ENCODE peak calls at places on chromosome 16, in five cellular contexts. R, O, D, G and Y are unnamed samples.

GRCh38 chr16:84483882-84484565 is 20.4 kb downstream of the MEAK7 start:
- DNase-seq in R (no peak), O (no peak), D (peak), G (no peak), Y (no peak)

GRCh38 chr16:50718061-50718760 is 23.7 kb upstream of the CYLD start:
- DNase-seq in R (peak), O (no peak), D (no peak), G (no peak), Y (no peak)

GRCh38 chr16:1469693-1470201 is 5.1 kb downstream of the CLCN7 start:
- DNase-seq in R (no peak), O (no peak), D (peak), G (no peak), Y (no peak)

GRCh38 chr16:75679366-75679765 is 2.6 kb upstream of the CPHXL2 start:
- DNase-seq in R (no peak), O (no peak), D (no peak), G (no peak), Y (no peak)

GRCh38 chr16:25110392-25110947 is 1.1 kb upstream of the LCMT1 start:
- DNase-seq in R (no peak), O (no peak), D (no peak), G (no peak), Y (no peak)

GRCh38 chr16:6095414-6095813 is 997.8 kb upstream of the EEF2KMT start:
- DNase-seq in R (no peak), O (no peak), D (no peak), G (no peak), Y (no peak)

GRCh38 chr16:85554791-85555548 is 58.2 kb upstream of the GSE1 start:
- DNase-seq in R (peak), O (peak), D (no peak), G (peak), Y (no peak)

GRCh38 chr16:85132456-85133289 is 20.4 kb upstream of the CIBAR2 start:
- DNase-seq in R (no peak), O (no peak), D (no peak), G (no peak), Y (no peak)

GRCh38 chr16:5143761-5144620 is 46.4 kb upstream of the EEF2KMT start:
- DNase-seq in R (no peak), O (no peak), D (no peak), G (no peak), Y (peak)

GRCh38 chr16:58459344-58460218 is 40.4 kb upstream of the NDRG4 start:
- DNase-seq in R (peak), O (peak), D (no peak), G (no peak), Y (peak)

GRCh38 chr16:83903739-83904138 is 4.8 kb downstream of the MLYCD start:
- DNase-seq in R (peak), O (no peak), D (no peak), G (no peak), Y (no peak)

GRCh38 chr16:66026211-66026610 is 340.3 kb upstream of the CDH5 start:
- DNase-seq in R (no peak), O (no peak), D (peak), G (peak), Y (no peak)

GRCh38 chr16:72877374-72878028 is 170.4 kb downstream of the ZFHX3 start:
- DNase-seq in R (peak), O (peak), D (no peak), G (no peak), Y (peak)

GRCh38 chr16:86951831-86952598 is 365.2 kb downstream of the C16orf95 start:
- DNase-seq in R (peak), O (peak), D (no peak), G (no peak), Y (no peak)

GRCh38 chr16:12805091-12805490 is 1.4 kb upstream of the CPPED1 start:
- DNase-seq in R (no peak), O (no peak), D (no peak), G (no peak), Y (no peak)

GRCh38 chr16:66070140-66070887 is 296.2 kb upstream of the CDH5 start:
- DNase-seq in R (peak), O (no peak), D (no peak), G (no peak), Y (no peak)

GRCh38 chr16:89600427-89600826 is 13.0 kb upstream of the DPEP1 start:
- DNase-seq in R (no peak), O (no peak), D (no peak), G (no peak), Y (no peak)
- TF ChIP-seq MAFK in R (no peak), O (no peak), D (no peak), G (no peak), Y (no peak)

GRCh38 chr16:15874745-15875314 is 13.6 kb downstream of the CEP20 start:
- DNase-seq in R (peak), O (peak), D (peak), G (peak), Y (peak)
- TF ChIP-seq MAFK in R (no peak), O (no peak), D (no peak), G (no peak), Y (no peak)

DNA sequence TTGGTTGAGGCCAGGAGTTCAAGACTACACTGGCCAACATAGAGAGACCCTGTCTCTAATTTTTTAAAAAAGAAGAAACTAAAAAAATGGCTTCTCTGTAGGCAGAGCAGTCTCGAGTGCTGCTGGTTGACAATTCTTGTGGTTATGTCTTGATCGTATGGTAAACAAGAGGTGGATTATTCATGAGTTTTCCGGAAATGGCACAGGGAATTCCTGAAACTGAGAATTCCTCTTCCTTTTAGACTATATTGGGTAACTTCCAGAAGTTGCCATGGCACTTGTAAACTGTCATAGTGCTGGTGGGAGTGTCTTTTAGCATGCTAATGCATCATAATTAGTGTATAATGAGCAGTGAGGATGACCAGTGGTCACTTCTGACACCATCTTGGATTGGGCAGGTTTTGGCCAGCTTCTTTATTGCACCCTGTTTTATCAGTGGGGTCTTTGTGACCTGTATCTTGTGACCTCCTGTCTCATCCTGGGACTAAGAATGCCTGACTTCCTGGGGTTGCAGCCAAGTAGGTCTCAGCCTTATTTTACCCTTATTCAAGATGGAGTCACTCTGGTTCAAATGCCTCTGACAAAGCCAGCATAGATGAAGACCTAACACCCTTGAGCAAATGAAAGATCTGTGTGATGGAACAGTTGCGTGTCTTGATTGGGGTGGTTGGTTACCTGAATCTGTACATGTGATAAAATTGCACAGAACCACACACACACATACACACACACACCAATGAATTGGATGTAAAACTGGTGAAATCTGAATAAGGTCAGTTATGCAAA is 30.2 kb downstream of the BMERB1 start:
- DNase-seq in R (peak), O (no peak), D (no peak), G (no peak), Y (no peak)
- TF ChIP-seq MAFK in R (no peak), O (no peak), D (no peak), G (no peak), Y (no peak)

GRCh38 chr16:15486661-15487060 is 52.3 kb downstream of the BMERB1 start:
- DNase-seq in R (no peak), O (no peak), D (no peak), G (no peak), Y (no peak)

GRCh38 chr16:15483857-15484256 is 49.5 kb downstream of the BMERB1 start:
- DNase-seq in R (no peak), O (no peak), D (no peak), G (no peak), Y (no peak)

GRCh38 chr16:15482748-15483118 is 48.3 kb downstream of the BMERB1 start:
- DNase-seq in R (no peak), O (no peak), D (no peak), G (no peak), Y (no peak)

GRCh38 chr16:15485175-15485574 is 50.8 kb downstream of the BMERB1 start:
- DNase-seq in R (no peak), O (no peak), D (no peak), G (no peak), Y (no peak)

GRCh38 chr16:15484662-15485061 is 50.3 kb downstream of the BMERB1 start:
- DNase-seq in R (peak), O (no peak), D (no peak), G (no peak), Y (peak)
- TF ChIP-seq MAFK in R (no peak), O (no peak), D (no peak), G (no peak), Y (no peak)

GRCh38 chr16:11107781-11108465 is 148.1 kb downstream of the SOCS1 start:
- DNase-seq in R (peak), O (no peak), D (no peak), G (no peak), Y (no peak)
- TF ChIP-seq MAFK in R (no peak), O (no peak), D (no peak), G (no peak), Y (no peak)

DNA sequence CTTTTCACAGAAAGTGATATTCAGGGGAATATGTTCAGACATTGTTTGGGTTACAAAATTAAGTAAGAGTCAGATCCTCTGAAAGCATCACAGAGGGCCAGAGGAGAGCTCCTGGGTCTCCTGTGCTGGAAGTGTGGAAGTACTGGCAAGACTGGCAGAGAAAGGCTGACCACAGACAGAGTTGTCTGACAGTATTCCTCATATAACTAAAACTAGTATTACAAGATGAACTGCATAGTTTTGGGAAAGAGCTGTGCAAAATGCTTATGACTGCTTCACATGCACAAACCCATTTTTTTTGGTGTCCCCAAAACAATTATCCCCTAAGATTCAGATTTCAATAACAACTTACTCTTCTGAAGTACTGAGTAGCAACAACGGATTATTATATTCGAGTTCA is 35.2 kb downstream of the N4BP1 start:
- DNase-seq in R (no peak), O (no peak), D (no peak), G (no peak), Y (no peak)
- TF ChIP-seq MAFK in R (no peak), O (no peak), D (no peak), G (no peak), Y (no peak)

DNA sequence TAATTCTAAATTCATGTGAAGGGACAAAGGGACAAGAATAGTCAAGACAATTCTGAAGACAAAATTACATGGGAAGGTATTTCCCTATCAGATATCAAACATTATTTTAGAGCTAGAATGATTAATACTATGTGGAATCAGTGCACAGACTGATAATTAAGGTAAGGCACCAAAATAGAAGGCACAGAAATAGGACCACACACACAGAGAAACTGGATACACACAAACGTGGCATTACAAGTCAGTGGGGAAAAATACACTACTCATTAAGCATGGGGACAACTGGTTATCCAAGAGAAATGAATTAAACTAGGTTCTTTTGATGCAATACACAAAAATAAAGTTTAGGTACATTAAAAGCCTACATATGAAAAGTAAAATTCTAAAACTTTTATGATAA is 132.8 kb upstream of the NETO2 start:
- DNase-seq in R (no peak), O (no peak), D (no peak), G (no peak), Y (no peak)
- TF ChIP-seq MAFK in R (no peak), O (no peak), D (no peak), G (no peak), Y (no peak)

GRCh38 chr16:2686912-2687507 is 4.7 kb downstream of the KCTD5 start:
- DNase-seq in R (no peak), O (no peak), D (no peak), G (peak), Y (no peak)
- TF ChIP-seq MAFK in R (no peak), O (no peak), D (no peak), G (no peak), Y (no peak)

GRCh38 chr16:67246945-67247697 is at the start of gene FHOD1:
- DNase-seq in R (peak), O (peak), D (peak), G (peak), Y (peak)

GRCh38 chr16:67245189-67245585 is 2.1 kb downstream of the FHOD1 start:
- DNase-seq in R (no peak), O (no peak), D (no peak), G (no peak), Y (no peak)

GRCh38 chr16:67247698-67248400 is 568 bp upstream of the FHOD1 start:
- DNase-seq in R (no peak), O (no peak), D (peak), G (no peak), Y (no peak)

GRCh38 chr16:67245674-67246080 is 1.6 kb downstream of the FHOD1 start:
- DNase-seq in R (no peak), O (no peak), D (no peak), G (no peak), Y (no peak)

GRCh38 chr16:67246081-67246944 is 968 bp downstream of the FHOD1 start:
- DNase-seq in R (peak), O (peak), D (peak), G (peak), Y (peak)
- TF ChIP-seq MAFK in R (no peak), O (no peak), D (no peak), G (no peak), Y (no peak)